ENCODE peak calls at places on chromosomes 12 and 14, in ten cellular contexts. K is ascending aorta, C is adrenal gland, D is endothelial cell, H is colonic mucosa, Q is fibroblast of villous mesenchyme, L is omental fat pad, N is cardiac fibroblast, V is Panc1, G is AG04450. P is an unnamed sample.

GRCh38 chr12:45415393-45415817 is 199.5 kb downstream of the ANO6 start:
- DNase-seq in V (peak), G (peak), Q (peak), D (no peak), L (no peak), N (peak), H (no peak), C (peak), K (peak), P (no peak)

GRCh38 chr14:32608880-32609279 is 279.8 kb downstream of the AKAP6 start:
- DNase-seq in N (peak), G (no peak), L (no peak), C (no peak), D (no peak), H (no peak), K (no peak), Q (no peak), V (no peak), P (no peak)

GRCh38 chr12:58924652-58925051 is 4.3 kb upstream of the LRIG3 start:
- DNase-seq in G (no peak), L (no peak), V (no peak), D (no peak), Q (no peak), K (no peak), C (no peak), H (no peak), N (no peak), P (no peak)

GRCh38 chr12:29220632-29221336 is 71.7 kb downstream of the FAR2 start:
- DNase-seq in G (no peak), K (no peak), H (peak), Q (peak), C (no peak), V (no peak), N (no peak), L (no peak), D (no peak), P (no peak)

GRCh38 chr14:64806202-64806861 is 73.4 kb downstream of the SPTB start:
- DNase-seq in G (peak), L (no peak), K (peak), Q (peak), H (no peak), C (no peak), V (peak), N (peak), D (no peak), P (no peak)

GRCh38 chr14:31265701-31266398 is 58.3 kb upstream of the HECTD1 start:
- DNase-seq in D (no peak), K (peak), C (no peak), Q (no peak), L (no peak), G (no peak), V (no peak), H (no peak), N (peak), P (no peak)

GRCh38 chr12:45907955-45908354 is 82.4 kb downstream of the SCAF11 start:
- DNase-seq in V (no peak), L (no peak), K (no peak), Q (no peak), G (no peak), N (no peak), H (no peak), C (no peak), D (no peak), P (no peak)

GRCh38 chr12:47991106-47991550 is 13.1 kb downstream of the COL2A1 start:
- DNase-seq in N (no peak), V (no peak), C (no peak), L (no peak), H (no peak), G (no peak), D (no peak), Q (no peak), K (no peak), P (no peak)

GRCh38 chr12:22377731-22378496 is 43.4 kb upstream of the ST8SIA1 start:
- DNase-seq in Q (no peak), K (no peak), L (no peak), H (no peak), N (peak), G (no peak), D (no peak), V (no peak), C (no peak), P (no peak)

GRCh38 chr12:989051-989450 is 2.0 kb upstream of the ERC1 start:
- DNase-seq in L (no peak), N (no peak), D (no peak), K (no peak), H (no peak), G (no peak), Q (no peak), C (no peak), V (no peak), P (no peak)

GRCh38 chr12:101935769-101936741 is 58.7 kb downstream of the DRAM1 start:
- DNase-seq in Q (peak), C (no peak), V (no peak), D (no peak), K (peak), N (peak), G (peak), H (no peak), L (no peak), P (no peak)

GRCh38 chr12:104602426-104602825 is 145.7 kb downstream of the CHST11 start:
- DNase-seq in D (no peak), Q (no peak), V (no peak), L (no peak), G (no peak), H (no peak), C (no peak), N (no peak), K (no peak), P (no peak)

GRCh38 chr12:31246470-31246850 is 79.5 kb downstream of the SINHCAF start:
- DNase-seq in C (no peak), G (no peak), H (no peak), N (peak), K (no peak), V (no peak), Q (peak), D (no peak), L (no peak), P (no peak)

GRCh38 chr12:82434392-82434911 is 76.1 kb downstream of the METTL25 start:
- DNase-seq in D (no peak), C (no peak), Q (no peak), N (no peak), G (no peak), K (no peak), H (no peak), L (no peak), V (no peak), P (no peak)

GRCh38 chr12:128356547-128356946 is 89.6 kb downstream of the TMEM132C start:
- DNase-seq in G (no peak), V (no peak), C (no peak), Q (no peak), K (no peak), D (no peak), L (no peak), N (no peak), H (no peak), P (no peak)

GRCh38 chr12:6059860-6060565 is 64.5 kb downstream of the VWF start:
- DNase-seq in V (no peak), N (no peak), H (no peak), D (no peak), Q (no peak), C (no peak), G (no peak), L (no peak), K (no peak), P (no peak)

GRCh38 chr12:16324772-16325171 is 22.7 kb upstream of the MGST1 start:
- DNase-seq in V (no peak), H (no peak), C (no peak), L (no peak), Q (no peak), K (no peak), G (no peak), N (no peak), D (no peak), P (no peak)

GRCh38 chr14:58501214-58501816 is 73.8 kb downstream of the KIAA0586 start:
- DNase-seq in K (no peak), G (peak), D (peak), V (peak), C (no peak), H (peak), Q (peak), N (peak), L (no peak), P (peak)

GRCh38 chr12:92144045-92144630 is 1.5 kb downstream of the BTG1 start:
- DNase-seq in K (peak), Q (peak), D (peak), H (peak), G (peak), N (peak), C (peak), V (no peak), L (no peak), P (peak)

GRCh38 chr12:107645630-107646333 is 39.8 kb upstream of the PWP1 start:
- DNase-seq in C (no peak), L (no peak), K (no peak), D (no peak), G (no peak), Q (no peak), N (no peak), V (no peak), H (no peak), P (peak)

GRCh38 chr12:58894040-58894439 is 26.3 kb downstream of the LRIG3 start:
- DNase-seq in N (no peak), G (no peak), D (no peak), K (no peak), L (no peak), V (no peak), H (no peak), Q (no peak), C (no peak), P (no peak)

GRCh38 chr12:40215977-40216376 is 8.8 kb upstream of the LRRK2 start:
- DNase-seq in Q (peak), L (no peak), D (no peak), H (no peak), V (no peak), N (no peak), G (no peak), C (no peak), K (no peak), P (no peak)

GRCh38 chr12:46664771-46665287 is 161.0 kb downstream of the SLC38A4 start:
- DNase-seq in C (no peak), N (peak), H (no peak), L (no peak), Q (peak), K (no peak), G (peak), V (peak), D (no peak), P (no peak)

DNA sequence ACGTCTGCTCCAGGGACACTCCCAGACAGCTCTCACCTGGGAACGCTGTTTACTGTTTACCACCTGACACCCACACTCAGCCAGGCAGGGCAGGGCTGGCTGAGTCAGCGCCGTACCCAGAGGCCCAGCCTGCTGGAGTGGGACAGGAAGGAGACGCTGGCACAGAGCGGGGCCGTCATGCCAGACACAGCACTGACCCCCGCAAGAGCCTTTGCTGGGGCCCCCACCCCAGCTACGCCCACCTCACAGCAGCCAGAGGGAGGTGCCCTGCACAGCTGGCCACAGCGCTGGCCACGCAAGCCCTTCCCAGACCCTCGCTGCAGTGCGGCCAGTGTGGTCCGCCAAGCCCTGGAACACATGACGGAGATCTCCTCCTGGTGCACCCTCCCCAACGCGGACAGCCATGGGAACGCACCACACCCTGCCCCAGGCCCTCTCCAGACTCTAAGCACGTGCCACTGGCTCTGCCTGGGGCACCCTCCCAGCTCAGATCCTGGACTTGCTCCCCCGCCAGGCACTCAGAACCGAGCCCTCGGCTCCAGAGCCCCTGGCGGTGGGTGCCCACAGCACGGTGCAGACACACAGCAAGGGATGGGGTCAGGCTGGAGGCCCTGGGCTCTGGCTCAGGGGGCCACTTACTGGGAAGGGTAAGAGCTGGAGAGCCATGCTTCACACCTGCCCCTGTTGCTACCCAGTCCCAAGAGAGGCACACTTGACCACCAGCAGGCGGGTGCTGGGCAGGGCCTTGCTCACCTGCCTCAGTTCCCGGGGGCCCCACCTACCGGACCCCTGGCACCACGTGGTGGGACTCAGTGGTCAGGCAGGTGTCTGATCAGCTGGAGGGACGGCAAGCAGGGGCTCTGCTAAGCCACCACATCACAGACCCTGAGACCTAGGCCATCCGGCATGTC is 5.6 kb downstream of the AHNAK2 start:
- DNase-seq in L (no peak), V (no peak), K (peak), N (peak), G (no peak), H (peak), D (no peak), Q (peak), C (no peak), P (no peak)
- TF ChIP-seq CTCF in L (no peak), V (no peak), K (peak), N (no peak), G (no peak), H (no peak), D (no peak), Q (no peak), C (no peak), P (no peak)

GRCh38 chr12:98595152-98595988 is 1.9 kb downstream of the SLC25A3 start:
- DNase-seq in L (no peak), Q (peak), V (no peak), G (peak), K (no peak), C (no peak), D (no peak), N (peak), H (no peak), P (no peak)

GRCh38 chr12:98594050-98594853 is 766 bp downstream of the SLC25A3 start:
- DNase-seq in V (no peak), Q (peak), C (peak), D (peak), K (peak), L (no peak), G (no peak), N (peak), H (peak), P (peak)

GRCh38 chr12:98592825-98593322 is 612 bp upstream of the SLC25A3 start:
- DNase-seq in N (no peak), Q (peak), G (no peak), L (no peak), D (no peak), V (no peak), K (no peak), C (no peak), H (no peak), P (no peak)

GRCh38 chr12:98591209-98591608 is 2.3 kb upstream of the SLC25A3 start:
- DNase-seq in G (no peak), N (peak), L (no peak), V (no peak), D (no peak), Q (peak), H (no peak), C (no peak), K (no peak), P (no peak)

GRCh38 chr12:98593351-98594049 is at the start of gene SLC25A3:
- DNase-seq in H (peak), D (peak), V (peak), N (peak), C (peak), L (peak), K (peak), Q (peak), G (peak), P (peak)
- TF ChIP-seq CTCF in H (no peak), D (no peak), V (no peak), N (no peak), C (no peak), L (no peak), K (no peak), Q (no peak), G (no peak), P (no peak)

GRCh38 chr12:109771746-109772621 is 58.4 kb downstream of the FAM222A start:
- DNase-seq in Q (no peak), D (no peak), G (no peak), V (no peak), H (no peak), K (peak), N (no peak), L (no peak), C (no peak), P (no peak)
- TF ChIP-seq CTCF in Q (no peak), D (no peak), G (no peak), V (no peak), H (no peak), K (no peak), N (no peak), L (no peak), C (no peak), P (no peak)

GRCh38 chr14:76546426-76547221 is 170.7 kb downstream of the ESRRB start:
- DNase-seq in K (no peak), D (peak), H (no peak), C (no peak), G (no peak), Q (peak), N (no peak), L (no peak), V (peak), P (peak)
- TF ChIP-seq CTCF in K (no peak), D (peak), H (peak), C (peak), G (peak), Q (peak), N (peak), L (no peak), V (peak), P (peak)

GRCh38 chr14:81301371-81301770 is 80.6 kb upstream of the GTF2A1 start:
- DNase-seq in C (no peak), H (no peak), K (no peak), L (no peak), V (no peak), G (no peak), N (no peak), Q (no peak), D (no peak), P (no peak)

GRCh38 chr14:81305743-81306142 is 85.0 kb upstream of the GTF2A1 start:
- DNase-seq in D (no peak), V (no peak), Q (no peak), N (no peak), K (no peak), G (no peak), L (no peak), H (no peak), C (no peak), P (no peak)

GRCh38 chr14:81303258-81303935 is 82.6 kb upstream of the GTF2A1 start:
- DNase-seq in N (no peak), H (peak), D (no peak), L (no peak), V (no peak), G (no peak), Q (no peak), C (no peak), K (no peak), P (no peak)

GRCh38 chr14:81301813-81302212 is 81.1 kb upstream of the GTF2A1 start:
- DNase-seq in L (no peak), G (no peak), H (no peak), D (no peak), C (no peak), V (no peak), N (no peak), K (no peak), Q (no peak), P (no peak)

DNA sequence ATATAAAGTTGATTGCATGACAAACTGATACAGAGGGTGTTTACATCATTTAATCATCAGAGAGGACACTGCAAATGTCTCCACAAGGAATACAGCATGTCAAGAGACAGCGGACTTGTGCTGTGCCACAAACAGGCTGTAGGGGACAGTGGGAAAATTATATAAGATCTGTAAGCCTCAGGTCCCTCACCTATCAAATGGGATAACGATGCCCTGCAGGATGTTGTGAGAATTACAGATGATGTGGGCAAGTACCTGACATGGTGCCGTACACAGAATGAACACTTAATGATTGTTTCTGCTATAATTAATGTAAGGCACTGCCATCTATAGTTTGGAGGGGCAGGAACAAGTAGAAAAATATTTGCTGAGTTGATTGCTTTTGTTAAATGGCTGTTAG is 81.9 kb upstream of the GTF2A1 start:
- DNase-seq in H (no peak), Q (no peak), N (no peak), G (no peak), C (no peak), D (no peak), L (no peak), V (no peak), K (no peak), P (no peak)
- TF ChIP-seq CTCF in H (no peak), Q (no peak), N (no peak), G (no peak), C (no peak), D (no peak), L (no peak), V (no peak), K (no peak), P (peak)

GRCh38 chr14:91395466-91395865 is 22.2 kb downstream of the CCDC88C start:
- DNase-seq in N (no peak), D (no peak), V (no peak), K (no peak), Q (no peak), C (no peak), H (no peak), G (no peak), L (no peak), P (no peak)
- TF ChIP-seq CTCF in N (no peak), D (no peak), V (no peak), K (no peak), Q (no peak), C (no peak), H (no peak), G (no peak), L (no peak), P (no peak)

P was measured in nephron progenitor cell.